ENCODE peak calls at places on chromosomes 5 and 9, in six cellular contexts. One of them, this sample, is unnamed.

GRCh38 chr9:114911167-114911821 is 19.1 kb downstream of the TNFSF8 start:
- DNase-seq in head of caudate nucleus: no peak
- DNase-seq in bronchial epithelial cell: peak
- DNase-seq in EH: peak
- DNase-seq in stimulated activated CD8-positive, alpha-beta memory T cell treated with anti-CD3 and anti-CD28 coated beads, Interleukin-7, amount 100 ng/mL, for 1 hour: no peak
- DNase-seq in activated CD8-positive, alpha-beta memory T cell treated with anti-CD3 and anti-CD28 coated beads, Interleukin-2, amount 50 U/mL, for 4 hours: no peak
- DNase-seq in this sample: peak

GRCh38 chr5:43571237-43571636 is 14.4 kb upstream of the PAIP1 start:
- DNase-seq in head of caudate nucleus: no peak
- DNase-seq in bronchial epithelial cell: no peak
- DNase-seq in EH: no peak
- DNase-seq in stimulated activated CD8-positive, alpha-beta memory T cell treated with anti-CD3 and anti-CD28 coated beads, Interleukin-7, amount 100 ng/mL, for 1 hour: no peak
- DNase-seq in activated CD8-positive, alpha-beta memory T cell treated with anti-CD3 and anti-CD28 coated beads, Interleukin-2, amount 50 U/mL, for 4 hours: no peak
- DNase-seq in this sample: no peak

GRCh38 chr5:36052542-36052941 is 14.1 kb downstream of the UGT3A2 start:
- DNase-seq in head of caudate nucleus: no peak
- DNase-seq in bronchial epithelial cell: peak
- DNase-seq in EH: no peak
- DNase-seq in stimulated activated CD8-positive, alpha-beta memory T cell treated with anti-CD3 and anti-CD28 coated beads, Interleukin-7, amount 100 ng/mL, for 1 hour: no peak
- DNase-seq in activated CD8-positive, alpha-beta memory T cell treated with anti-CD3 and anti-CD28 coated beads, Interleukin-2, amount 50 U/mL, for 4 hours: no peak
- DNase-seq in this sample: no peak

GRCh38 chr9:6080154-6080716 is 64.8 kb upstream of the RANBP6 start:
- DNase-seq in head of caudate nucleus: peak
- DNase-seq in bronchial epithelial cell: peak
- DNase-seq in EH: peak
- DNase-seq in stimulated activated CD8-positive, alpha-beta memory T cell treated with anti-CD3 and anti-CD28 coated beads, Interleukin-7, amount 100 ng/mL, for 1 hour: peak
- DNase-seq in activated CD8-positive, alpha-beta memory T cell treated with anti-CD3 and anti-CD28 coated beads, Interleukin-2, amount 50 U/mL, for 4 hours: peak
- DNase-seq in this sample: peak

GRCh38 chr5:76715734-76716455 is at the start of gene F2R:
- DNase-seq in head of caudate nucleus: peak
- DNase-seq in bronchial epithelial cell: no peak
- DNase-seq in EH: peak
- DNase-seq in stimulated activated CD8-positive, alpha-beta memory T cell treated with anti-CD3 and anti-CD28 coated beads, Interleukin-7, amount 100 ng/mL, for 1 hour: no peak
- DNase-seq in activated CD8-positive, alpha-beta memory T cell treated with anti-CD3 and anti-CD28 coated beads, Interleukin-2, amount 50 U/mL, for 4 hours: peak
- DNase-seq in this sample: peak

GRCh38 chr5:84384604-84385575 is at the start of gene EDIL3:
- DNase-seq in head of caudate nucleus: peak
- DNase-seq in bronchial epithelial cell: no peak
- DNase-seq in EH: no peak
- DNase-seq in stimulated activated CD8-positive, alpha-beta memory T cell treated with anti-CD3 and anti-CD28 coated beads, Interleukin-7, amount 100 ng/mL, for 1 hour: no peak
- DNase-seq in activated CD8-positive, alpha-beta memory T cell treated with anti-CD3 and anti-CD28 coated beads, Interleukin-2, amount 50 U/mL, for 4 hours: no peak
- DNase-seq in this sample: peak

GRCh38 chr5:113345261-113345940 is 89.4 kb downstream of the TSSK1B start:
- DNase-seq in head of caudate nucleus: no peak
- DNase-seq in bronchial epithelial cell: peak
- DNase-seq in EH: no peak
- DNase-seq in stimulated activated CD8-positive, alpha-beta memory T cell treated with anti-CD3 and anti-CD28 coated beads, Interleukin-7, amount 100 ng/mL, for 1 hour: no peak
- DNase-seq in activated CD8-positive, alpha-beta memory T cell treated with anti-CD3 and anti-CD28 coated beads, Interleukin-2, amount 50 U/mL, for 4 hours: no peak
- DNase-seq in this sample: peak

GRCh38 chr9:717722-718121 is 123.8 kb upstream of the DMRT1 start:
- DNase-seq in head of caudate nucleus: no peak
- DNase-seq in bronchial epithelial cell: no peak
- DNase-seq in EH: peak
- DNase-seq in stimulated activated CD8-positive, alpha-beta memory T cell treated with anti-CD3 and anti-CD28 coated beads, Interleukin-7, amount 100 ng/mL, for 1 hour: no peak
- DNase-seq in activated CD8-positive, alpha-beta memory T cell treated with anti-CD3 and anti-CD28 coated beads, Interleukin-2, amount 50 U/mL, for 4 hours: no peak
- DNase-seq in this sample: no peak

GRCh38 chr5:172142709-172143215 is 45.3 kb downstream of the STK10 start:
- DNase-seq in head of caudate nucleus: no peak
- DNase-seq in bronchial epithelial cell: no peak
- DNase-seq in EH: peak
- DNase-seq in stimulated activated CD8-positive, alpha-beta memory T cell treated with anti-CD3 and anti-CD28 coated beads, Interleukin-7, amount 100 ng/mL, for 1 hour: no peak
- DNase-seq in activated CD8-positive, alpha-beta memory T cell treated with anti-CD3 and anti-CD28 coated beads, Interleukin-2, amount 50 U/mL, for 4 hours: no peak
- DNase-seq in this sample: no peak

GRCh38 chr5:1509346-1510085 is 14.2 kb downstream of the LPCAT1 start:
- DNase-seq in head of caudate nucleus: peak
- DNase-seq in bronchial epithelial cell: no peak
- DNase-seq in EH: no peak
- DNase-seq in stimulated activated CD8-positive, alpha-beta memory T cell treated with anti-CD3 and anti-CD28 coated beads, Interleukin-7, amount 100 ng/mL, for 1 hour: no peak
- DNase-seq in activated CD8-positive, alpha-beta memory T cell treated with anti-CD3 and anti-CD28 coated beads, Interleukin-2, amount 50 U/mL, for 4 hours: peak
- DNase-seq in this sample: no peak

GRCh38 chr5:113246371-113246870 is 188.4 kb downstream of the TSSK1B start:
- DNase-seq in head of caudate nucleus: no peak
- DNase-seq in bronchial epithelial cell: no peak
- DNase-seq in EH: peak
- DNase-seq in stimulated activated CD8-positive, alpha-beta memory T cell treated with anti-CD3 and anti-CD28 coated beads, Interleukin-7, amount 100 ng/mL, for 1 hour: no peak
- DNase-seq in activated CD8-positive, alpha-beta memory T cell treated with anti-CD3 and anti-CD28 coated beads, Interleukin-2, amount 50 U/mL, for 4 hours: no peak
- DNase-seq in this sample: no peak

GRCh38 chr9:114588671-114589526 is 1.3 kb downstream of the ATP6V1G1 start:
- DNase-seq in head of caudate nucleus: no peak
- DNase-seq in bronchial epithelial cell: peak
- DNase-seq in EH: peak
- DNase-seq in stimulated activated CD8-positive, alpha-beta memory T cell treated with anti-CD3 and anti-CD28 coated beads, Interleukin-7, amount 100 ng/mL, for 1 hour: no peak
- DNase-seq in activated CD8-positive, alpha-beta memory T cell treated with anti-CD3 and anti-CD28 coated beads, Interleukin-2, amount 50 U/mL, for 4 hours: no peak
- DNase-seq in this sample: peak

GRCh38 chr5:17069995-17070405 is 133.9 kb upstream of the MYO10 start:
- DNase-seq in head of caudate nucleus: no peak
- DNase-seq in bronchial epithelial cell: no peak
- DNase-seq in EH: no peak
- DNase-seq in stimulated activated CD8-positive, alpha-beta memory T cell treated with anti-CD3 and anti-CD28 coated beads, Interleukin-7, amount 100 ng/mL, for 1 hour: no peak
- DNase-seq in activated CD8-positive, alpha-beta memory T cell treated with anti-CD3 and anti-CD28 coated beads, Interleukin-2, amount 50 U/mL, for 4 hours: no peak
- DNase-seq in this sample: peak

GRCh38 chr5:133240425-133241091 is 188.7 kb downstream of the HSPA4 start:
- DNase-seq in head of caudate nucleus: peak
- DNase-seq in bronchial epithelial cell: peak
- DNase-seq in EH: peak
- DNase-seq in stimulated activated CD8-positive, alpha-beta memory T cell treated with anti-CD3 and anti-CD28 coated beads, Interleukin-7, amount 100 ng/mL, for 1 hour: no peak
- DNase-seq in activated CD8-positive, alpha-beta memory T cell treated with anti-CD3 and anti-CD28 coated beads, Interleukin-2, amount 50 U/mL, for 4 hours: no peak
- DNase-seq in this sample: peak

GRCh38 chr9:131125038-131125287 is 423 bp upstream of the NUP214 start:
- DNase-seq in head of caudate nucleus: no peak
- DNase-seq in bronchial epithelial cell: no peak
- DNase-seq in EH: no peak
- DNase-seq in stimulated activated CD8-positive, alpha-beta memory T cell treated with anti-CD3 and anti-CD28 coated beads, Interleukin-7, amount 100 ng/mL, for 1 hour: no peak
- DNase-seq in activated CD8-positive, alpha-beta memory T cell treated with anti-CD3 and anti-CD28 coated beads, Interleukin-2, amount 50 U/mL, for 4 hours: no peak
- DNase-seq in this sample: no peak

GRCh38 chr9:88789785-88790184 is 201.5 kb upstream of the S1PR3 start:
- DNase-seq in head of caudate nucleus: no peak
- DNase-seq in bronchial epithelial cell: peak
- DNase-seq in EH: peak
- DNase-seq in stimulated activated CD8-positive, alpha-beta memory T cell treated with anti-CD3 and anti-CD28 coated beads, Interleukin-7, amount 100 ng/mL, for 1 hour: no peak
- DNase-seq in activated CD8-positive, alpha-beta memory T cell treated with anti-CD3 and anti-CD28 coated beads, Interleukin-2, amount 50 U/mL, for 4 hours: no peak
- DNase-seq in this sample: no peak

GRCh38 chr9:136013116-136013515 is 51.9 kb upstream of the UBAC1 start:
- DNase-seq in head of caudate nucleus: no peak
- DNase-seq in bronchial epithelial cell: no peak
- DNase-seq in EH: no peak
- DNase-seq in stimulated activated CD8-positive, alpha-beta memory T cell treated with anti-CD3 and anti-CD28 coated beads, Interleukin-7, amount 100 ng/mL, for 1 hour: no peak
- DNase-seq in activated CD8-positive, alpha-beta memory T cell treated with anti-CD3 and anti-CD28 coated beads, Interleukin-2, amount 50 U/mL, for 4 hours: no peak
- DNase-seq in this sample: no peak

GRCh38 chr5:151618907-151619306 is 27.8 kb upstream of the FAT2 start:
- DNase-seq in head of caudate nucleus: no peak
- DNase-seq in bronchial epithelial cell: peak
- DNase-seq in EH: no peak
- DNase-seq in stimulated activated CD8-positive, alpha-beta memory T cell treated with anti-CD3 and anti-CD28 coated beads, Interleukin-7, amount 100 ng/mL, for 1 hour: no peak
- DNase-seq in activated CD8-positive, alpha-beta memory T cell treated with anti-CD3 and anti-CD28 coated beads, Interleukin-2, amount 50 U/mL, for 4 hours: no peak
- DNase-seq in this sample: no peak

GRCh38 chr5:149824115-149824514 is 94.0 kb downstream of the PPARGC1B start:
- DNase-seq in head of caudate nucleus: no peak
- DNase-seq in bronchial epithelial cell: no peak
- DNase-seq in EH: no peak
- DNase-seq in stimulated activated CD8-positive, alpha-beta memory T cell treated with anti-CD3 and anti-CD28 coated beads, Interleukin-7, amount 100 ng/mL, for 1 hour: no peak
- DNase-seq in activated CD8-positive, alpha-beta memory T cell treated with anti-CD3 and anti-CD28 coated beads, Interleukin-2, amount 50 U/mL, for 4 hours: no peak
- DNase-seq in this sample: no peak